ENCODE peak calls at places on chromosomes 7 and 10, in five cellular contexts. One of them, this sample, is unnamed.

GRCh38 chr10:117138838-117139580 is 939 bp upstream of the VAX1 start:
- DNase-seq in GM23338: peak
- DNase-seq in neural progenitor cell: peak
- DNase-seq in hepatocyte: no peak
- DNase-seq in MM.1S: no peak
- DNase-seq in this sample: no peak

GRCh38 chr10:119029613-119030420 is at the start of gene NANOS1:
- DNase-seq in GM23338: peak
- DNase-seq in neural progenitor cell: peak
- DNase-seq in hepatocyte: peak
- DNase-seq in MM.1S: peak
- DNase-seq in this sample: peak

GRCh38 chr7:82416402-82416801 is 27.2 kb downstream of the CACNA2D1 start:
- DNase-seq in GM23338: no peak
- DNase-seq in neural progenitor cell: no peak
- DNase-seq in hepatocyte: no peak
- DNase-seq in MM.1S: no peak
- DNase-seq in this sample: no peak

GRCh38 chr10:116465541-116465940 is 37.9 kb downstream of the PNLIPRP3 start:
- DNase-seq in GM23338: no peak
- DNase-seq in neural progenitor cell: no peak
- DNase-seq in hepatocyte: no peak
- DNase-seq in MM.1S: peak
- DNase-seq in this sample: no peak

GRCh38 chr10:68330852-68331454 is 911 bp upstream of the HNRNPH3 start:
- DNase-seq in GM23338: peak
- DNase-seq in neural progenitor cell: peak
- DNase-seq in hepatocyte: peak
- DNase-seq in MM.1S: no peak
- DNase-seq in this sample: peak

GRCh38 chr7:76396039-76396732 is 13.3 kb downstream of the SSC4D start:
- DNase-seq in GM23338: peak
- DNase-seq in neural progenitor cell: peak
- DNase-seq in hepatocyte: no peak
- DNase-seq in MM.1S: no peak
- DNase-seq in this sample: no peak

GRCh38 chr10:24726626-24727025 is 2.9 kb upstream of the ARHGAP21 start:
- DNase-seq in GM23338: no peak
- DNase-seq in neural progenitor cell: no peak
- DNase-seq in hepatocyte: no peak
- DNase-seq in MM.1S: no peak
- DNase-seq in this sample: no peak

GRCh38 chr7:86978804-86979506 is 80.5 kb downstream of the ELAPOR2 start:
- DNase-seq in GM23338: no peak
- DNase-seq in neural progenitor cell: no peak
- DNase-seq in hepatocyte: no peak
- DNase-seq in MM.1S: peak
- DNase-seq in this sample: no peak

GRCh38 chr7:119545118-119545517 is 727.9 kb upstream of the KCND2 start:
- DNase-seq in GM23338: no peak
- DNase-seq in neural progenitor cell: no peak
- DNase-seq in hepatocyte: peak
- DNase-seq in MM.1S: no peak
- DNase-seq in this sample: no peak

GRCh38 chr7:1136841-1137516 is 23.0 kb downstream of the ZFAND2A start:
- DNase-seq in GM23338: peak
- DNase-seq in neural progenitor cell: peak
- DNase-seq in hepatocyte: no peak
- DNase-seq in MM.1S: no peak
- DNase-seq in this sample: peak

GRCh38 chr10:77501152-77501845 is 136.3 kb downstream of the KCNMA1 start:
- DNase-seq in GM23338: no peak
- DNase-seq in neural progenitor cell: no peak
- DNase-seq in hepatocyte: peak
- DNase-seq in MM.1S: no peak
- DNase-seq in this sample: peak

GRCh38 chr10:86815035-86815617 is 58.7 kb downstream of the BMPR1A start:
- DNase-seq in GM23338: no peak
- DNase-seq in neural progenitor cell: no peak
- DNase-seq in hepatocyte: no peak
- DNase-seq in MM.1S: no peak
- DNase-seq in this sample: peak

GRCh38 chr10:101875068-101875688 is 31.6 kb upstream of the KCNIP2 start:
- DNase-seq in GM23338: no peak
- DNase-seq in neural progenitor cell: no peak
- DNase-seq in hepatocyte: no peak
- DNase-seq in MM.1S: no peak
- DNase-seq in this sample: no peak

DNA sequence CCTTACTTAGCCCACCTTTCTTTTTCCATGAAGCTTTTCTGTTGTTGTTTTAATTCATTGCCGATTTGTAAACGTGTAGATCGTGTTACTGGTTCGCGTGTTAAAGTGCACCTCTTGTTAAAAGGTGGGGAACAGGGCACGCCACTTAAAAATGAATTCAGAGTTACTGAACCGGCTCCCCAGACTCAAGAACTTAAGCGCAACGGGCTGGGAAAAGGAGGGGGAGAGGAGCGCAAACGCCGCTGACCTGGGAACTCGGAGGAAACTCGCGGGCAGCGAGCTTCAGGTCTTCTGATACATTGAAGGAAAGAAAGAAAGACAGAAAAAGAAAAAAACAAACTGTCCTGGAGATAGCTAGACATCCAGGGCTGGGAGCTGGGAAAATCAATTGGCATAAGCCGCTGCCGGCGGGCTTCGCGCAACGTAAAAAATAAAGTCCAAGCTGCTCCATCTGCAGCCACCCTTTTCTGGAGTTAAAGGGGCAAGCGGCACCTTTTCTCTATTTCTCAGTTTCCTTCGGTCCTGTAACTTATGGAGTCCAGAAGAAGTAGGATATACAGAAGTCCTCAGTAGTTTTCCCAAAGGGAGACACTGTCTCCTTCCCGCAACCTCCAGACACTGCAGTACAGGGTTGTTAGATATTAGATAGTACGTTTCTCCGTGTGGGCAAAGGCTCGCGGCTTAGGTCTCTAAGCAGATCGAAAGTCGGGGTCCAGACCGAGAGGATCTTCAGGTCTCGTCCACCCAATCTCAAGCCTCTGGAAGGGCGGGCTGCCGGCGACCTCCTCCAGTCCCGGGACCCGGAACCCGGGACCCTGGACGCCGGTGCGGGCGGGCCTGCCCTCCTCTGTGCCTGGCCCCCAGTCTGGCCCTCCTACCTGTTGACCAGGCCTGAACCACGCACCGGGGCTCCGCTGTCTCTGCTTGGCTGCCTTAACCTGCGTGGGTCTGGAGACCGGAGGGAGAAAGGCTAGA is 1.8 kb upstream of the DLX6 start:
- DNase-seq in GM23338: peak
- DNase-seq in neural progenitor cell: peak
- DNase-seq in hepatocyte: no peak
- DNase-seq in MM.1S: no peak
- DNase-seq in this sample: no peak
- TF ChIP-seq EZH2 in GM23338: peak
- TF ChIP-seq EZH2 in neural progenitor cell: peak
- TF ChIP-seq EZH2 in hepatocyte: peak
- TF ChIP-seq EZH2 in MM.1S: no peak
- TF ChIP-seq EZH2 in this sample: peak

GRCh38 chr10:14173706-14174594 is 156.8 kb downstream of the FRMD4A start:
- DNase-seq in GM23338: peak
- DNase-seq in neural progenitor cell: peak
- DNase-seq in hepatocyte: peak
- DNase-seq in MM.1S: peak
- DNase-seq in this sample: peak
- TF ChIP-seq EZH2phosphoT487 in GM23338: no peak
- TF ChIP-seq EZH2phosphoT487 in neural progenitor cell: no peak
- TF ChIP-seq EZH2phosphoT487 in hepatocyte: no peak
- TF ChIP-seq EZH2phosphoT487 in MM.1S: no peak
- TF ChIP-seq EZH2phosphoT487 in this sample: no peak

DNA sequence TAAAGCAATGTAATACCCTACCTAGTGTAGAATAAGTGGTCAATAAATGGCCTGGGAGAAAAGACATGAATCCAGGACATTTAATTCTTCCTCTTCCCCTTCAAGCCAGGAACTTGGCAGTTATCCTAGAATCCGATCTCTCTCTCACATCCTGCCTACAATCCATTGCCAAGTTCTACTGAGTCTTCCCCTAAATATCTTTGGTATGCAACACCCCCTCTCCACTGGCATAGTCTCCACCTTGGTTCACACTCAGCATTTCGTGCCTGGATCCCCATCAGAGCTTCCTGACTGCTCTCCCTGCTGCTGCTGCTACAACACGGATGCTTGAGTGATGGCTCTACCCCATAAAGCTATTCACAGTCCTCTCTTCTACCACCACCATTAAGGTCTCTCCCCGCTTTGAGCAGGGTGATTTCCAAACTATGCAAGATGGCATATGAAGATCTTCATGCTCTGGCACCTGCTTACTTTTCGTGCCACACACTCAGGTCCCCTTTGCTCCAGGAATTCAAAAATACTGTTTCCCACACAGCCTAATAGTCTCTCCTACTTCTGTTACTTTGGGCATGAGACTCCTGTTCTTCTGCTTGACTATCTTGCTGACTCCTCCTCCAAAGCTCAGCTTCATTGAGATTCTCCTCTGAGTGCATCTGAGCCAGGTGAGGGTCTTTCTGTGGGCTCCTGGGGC is 4.8 kb downstream of the ANK3 start:
- DNase-seq in GM23338: no peak
- DNase-seq in neural progenitor cell: no peak
- DNase-seq in hepatocyte: no peak
- DNase-seq in MM.1S: no peak
- DNase-seq in this sample: peak
- H3K4me3 ChIP-seq in GM23338: no peak
- H3K4me3 ChIP-seq in neural progenitor cell: no peak
- H3K4me3 ChIP-seq in hepatocyte: no peak
- H3K4me3 ChIP-seq in MM.1S: no peak
- H3K4me3 ChIP-seq in this sample: no peak

DNA sequence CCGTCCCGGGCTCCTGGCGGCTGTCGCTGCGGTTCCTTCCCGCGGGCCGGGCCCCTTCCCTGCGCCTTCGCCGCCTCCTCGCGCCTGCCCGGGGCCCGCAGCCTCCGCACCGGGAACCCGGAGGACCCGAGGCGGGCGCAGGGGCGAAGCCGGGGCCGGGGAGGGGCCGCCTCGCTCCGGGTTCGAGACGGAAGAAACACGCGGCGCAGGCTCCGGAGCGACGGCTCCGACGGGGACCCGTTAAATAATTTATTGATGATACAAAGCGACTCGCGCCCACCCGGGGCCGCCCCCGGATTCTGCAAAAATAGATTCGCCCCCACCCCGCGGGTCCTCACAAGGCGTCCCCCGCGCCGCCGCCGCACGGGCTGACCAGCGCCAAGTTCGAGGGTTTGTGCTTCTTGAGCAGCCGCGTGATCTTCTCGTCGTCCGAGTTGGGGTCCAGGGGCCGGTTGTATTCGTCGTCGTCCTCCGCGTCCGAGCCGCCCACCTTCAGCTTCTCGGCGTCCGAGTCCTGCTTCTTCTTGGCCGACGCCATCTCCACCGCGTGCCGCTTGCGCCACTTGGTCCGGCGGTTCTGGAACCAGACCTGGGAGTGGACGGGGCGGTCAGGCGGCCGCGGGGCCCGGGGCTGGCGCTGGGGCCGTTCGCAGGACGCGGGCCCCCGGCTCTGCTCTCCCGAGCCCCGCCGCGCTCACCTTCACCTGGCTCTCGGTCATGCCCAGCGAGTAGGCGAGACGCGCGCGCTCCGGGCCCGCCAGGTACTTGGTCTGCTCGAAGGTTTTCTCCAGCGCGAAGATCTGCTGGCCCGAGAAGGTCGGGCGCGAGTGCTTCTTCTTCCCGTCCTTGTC is 1.1 kb downstream of the NKX6-2 start:
- DNase-seq in GM23338: peak
- DNase-seq in neural progenitor cell: peak
- DNase-seq in hepatocyte: no peak
- DNase-seq in MM.1S: no peak
- DNase-seq in this sample: no peak
- TF ChIP-seq EZH2 in GM23338: peak
- TF ChIP-seq EZH2 in neural progenitor cell: peak
- TF ChIP-seq EZH2 in hepatocyte: peak
- TF ChIP-seq EZH2 in MM.1S: no peak
- TF ChIP-seq EZH2 in this sample: peak

GRCh38 chr7:115937960-115938359 is 92.6 kb downstream of the TFEC start:
- DNase-seq in GM23338: no peak
- DNase-seq in neural progenitor cell: no peak
- DNase-seq in hepatocyte: no peak
- DNase-seq in MM.1S: no peak
- DNase-seq in this sample: no peak

GRCh38 chr7:115940462-115941060 is 90.0 kb downstream of the TFEC start:
- DNase-seq in GM23338: peak
- DNase-seq in neural progenitor cell: no peak
- DNase-seq in hepatocyte: no peak
- DNase-seq in MM.1S: no peak
- DNase-seq in this sample: peak

GRCh38 chr7:115941703-115942268 is 88.8 kb downstream of the TFEC start:
- DNase-seq in GM23338: peak
- DNase-seq in neural progenitor cell: no peak
- DNase-seq in hepatocyte: no peak
- DNase-seq in MM.1S: no peak
- DNase-seq in this sample: peak
- TF ChIP-seq EZH2phosphoT487 in GM23338: no peak
- TF ChIP-seq EZH2phosphoT487 in neural progenitor cell: no peak
- TF ChIP-seq EZH2phosphoT487 in hepatocyte: no peak
- TF ChIP-seq EZH2phosphoT487 in MM.1S: no peak
- TF ChIP-seq EZH2phosphoT487 in this sample: no peak

GRCh38 chr7:135744938-135745701 is 3.5 kb downstream of the FAM180A start:
- DNase-seq in GM23338: no peak
- DNase-seq in neural progenitor cell: no peak
- DNase-seq in hepatocyte: no peak
- DNase-seq in MM.1S: no peak
- DNase-seq in this sample: peak
- H3K4me3 ChIP-seq in GM23338: no peak
- H3K4me3 ChIP-seq in neural progenitor cell: no peak
- H3K4me3 ChIP-seq in hepatocyte: no peak
- H3K4me3 ChIP-seq in MM.1S: no peak
- H3K4me3 ChIP-seq in this sample: peak

GRCh38 chr10:23172429-23172828 is 19.7 kb upstream of the PTF1A start:
- DNase-seq in GM23338: peak
- DNase-seq in neural progenitor cell: no peak
- DNase-seq in hepatocyte: no peak
- DNase-seq in MM.1S: no peak
- DNase-seq in this sample: no peak

GRCh38 chr10:23173549-23174074 is 18.5 kb upstream of the PTF1A start:
- DNase-seq in GM23338: peak
- DNase-seq in neural progenitor cell: peak
- DNase-seq in hepatocyte: no peak
- DNase-seq in MM.1S: no peak
- DNase-seq in this sample: no peak

GRCh38 chr10:23174075-23174973 is 17.8 kb upstream of the PTF1A start:
- DNase-seq in GM23338: peak
- DNase-seq in neural progenitor cell: peak
- DNase-seq in hepatocyte: no peak
- DNase-seq in MM.1S: no peak
- DNase-seq in this sample: no peak

GRCh38 chr10:23171232-23171876 is 20.8 kb upstream of the PTF1A start:
- DNase-seq in GM23338: peak
- DNase-seq in neural progenitor cell: peak
- DNase-seq in hepatocyte: peak
- DNase-seq in MM.1S: no peak
- DNase-seq in this sample: peak

GRCh38 chr10:23172846-23173548 is 19.1 kb upstream of the PTF1A start:
- DNase-seq in GM23338: peak
- DNase-seq in neural progenitor cell: peak
- DNase-seq in hepatocyte: no peak
- DNase-seq in MM.1S: no peak
- DNase-seq in this sample: no peak
- TF ChIP-seq EZH2 in GM23338: peak
- TF ChIP-seq EZH2 in neural progenitor cell: no peak
- TF ChIP-seq EZH2 in hepatocyte: peak
- TF ChIP-seq EZH2 in MM.1S: no peak
- TF ChIP-seq EZH2 in this sample: peak